ENCODE peak calls at places on chromosomes 16 and 17, in six cellular contexts. D is lung; B is uterus; R is stimulated activated CD4-positive, alpha-beta T cell treated with anti-CD3 and anti-CD28 coated beads, Interleukin-1b, Interleukin-23, amount 100 ng/mL, for 48 hours; Q is cardiac muscle cell; H is cardiac fibroblast. M is an unnamed sample.

GRCh38 chr17:27783951-27784350 is 16.4 kb downstream of the NOS2 start:
- DNase-seq in D (no peak), B (no peak), R (no peak), Q (no peak), H (peak; percentile 55), M (no peak)

GRCh38 chr17:81814748-81815645 is 11.0 kb downstream of the GCGR start:
- DNase-seq in D (no peak), B (no peak), R (no peak), Q (no peak), H (no peak), M (no peak)

GRCh38 chr17:64732336-64733006 is 70.4 kb upstream of the SMURF2 start:
- DNase-seq in D (no peak), B (no peak), R (no peak), Q (no peak), H (peak; percentile 86), M (no peak)

GRCh38 chr16:88359008-88359407 is 23.8 kb upstream of the ZNF469 start:
- DNase-seq in D (no peak), B (no peak), R (no peak), Q (no peak), H (no peak), M (no peak)

GRCh38 chr17:41777579-41778188 is 8.8 kb downstream of the JUP start:
- DNase-seq in D (peak; percentile 72), B (peak; percentile 78), R (no peak), Q (no peak), H (peak; percentile 98), M (no peak)

GRCh38 chr17:81280571-81280970 is 14.5 kb downstream of the SLC38A10 start:
- DNase-seq in D (no peak), B (no peak), R (no peak), Q (no peak), H (no peak), M (no peak)

GRCh38 chr16:61792194-61792904 is 243.9 kb downstream of the CDH8 start:
- DNase-seq in D (no peak), B (no peak), R (no peak), Q (no peak), H (peak; percentile 6), M (no peak)

GRCh38 chr16:23803591-23804123 is 32.1 kb upstream of the PRKCB start:
- DNase-seq in D (peak; percentile 48), B (peak; percentile 22), R (peak; percentile 65), Q (peak; percentile 45), H (peak; percentile 9), M (no peak)

GRCh38 chr17:55086635-55087058 is 118.1 kb downstream of the STXBP4 start:
- DNase-seq in D (no peak), B (no peak), R (no peak), Q (no peak), H (peak; percentile 88), M (no peak)

GRCh38 chr16:20984019-20984418 is 83.4 kb downstream of the LYRM1 start:
- DNase-seq in D (no peak), B (no peak), R (no peak), Q (no peak), H (no peak), M (no peak)

GRCh38 chr17:49005140-49005539 is 8.0 kb downstream of the IGF2BP1 start:
- DNase-seq in D (no peak), B (no peak), R (no peak), Q (no peak), H (no peak), M (no peak)

GRCh38 chr16:48627148-48627547 is 17.2 kb upstream of the N4BP1 start:
- DNase-seq in D (no peak), B (no peak), R (no peak), Q (no peak), H (no peak), M (no peak)

GRCh38 chr17:77839324-77840155 is 119.0 kb upstream of the TNRC6C start:
- DNase-seq in D (no peak), B (no peak), R (no peak), Q (no peak), H (no peak), M (no peak)

GRCh38 chr17:64509179-64509578 is 2.4 kb downstream of the CEP95 start:
- DNase-seq in D (no peak), B (no peak), R (no peak), Q (no peak), H (no peak), M (no peak)